ENCODE peak calls at places on chromosomes 11 and 22, in five cellular contexts. G, R, K, U and F are unnamed samples.

GRCh38 chr11:71256080-71256479 is 3.7 kb upstream of the SHANK2 start:
- DNase-seq in K (no peak), R (no peak), U (no peak), G (no peak), F (no peak)

GRCh38 chr11:20310137-20310536 is 53.4 kb upstream of the HTATIP2 start:
- DNase-seq in K (no peak), R (no peak), G (no peak), U (no peak), F (no peak)

GRCh38 chr11:79564288-79564925 is 123.6 kb upstream of the TENM4 start:
- DNase-seq in K (no peak), U (no peak), R (no peak), G (no peak), F (peak)

GRCh38 chr11:79274636-79275315 is 166.1 kb downstream of the TENM4 start:
- DNase-seq in R (peak), K (no peak), G (no peak), U (no peak), F (no peak)

GRCh38 chr11:62844154-62844553 is 4.8 kb upstream of the WDR74 start:
- DNase-seq in R (no peak), G (no peak), U (no peak), K (no peak), F (no peak)

GRCh38 chr11:69232821-69233760 is 60.9 kb upstream of the MYEOV start:
- DNase-seq in R (no peak), U (no peak), G (peak), K (peak), F (no peak)

GRCh38 chr11:11998091-11998781 is 10.2 kb downstream of the DKK3 start:
- DNase-seq in G (no peak), K (no peak), R (peak), U (no peak), F (peak)

GRCh38 chr11:95704865-95705264 is 84.7 kb downstream of the FAM76B start:
- DNase-seq in G (no peak), R (no peak), K (no peak), U (no peak), F (no peak)

GRCh38 chr22:40276877-40277823 is 69.2 kb upstream of the ADSL start:
- DNase-seq in R (peak), G (peak), K (no peak), U (peak), F (peak)

GRCh38 chr11:33044281-33044680 is 4.9 kb downstream of the TCP11L1 start:
- DNase-seq in R (no peak), U (no peak), G (no peak), K (no peak), F (peak)

GRCh38 chr11:12822623-12823022 is 148.4 kb downstream of the TEAD1 start:
- DNase-seq in U (no peak), R (no peak), G (no peak), K (no peak), F (no peak)

GRCh38 chr11:111531687-111532364 is 8.7 kb upstream of the LAYN start:
- DNase-seq in R (peak), U (no peak), K (no peak), G (no peak), F (peak)

GRCh38 chr11:60130496-60130895 is 42.0 kb downstream of the MS4A2 start:
- DNase-seq in G (no peak), K (peak), U (peak), R (no peak), F (peak)

GRCh38 chr11:69040581-69041260 is 8.0 kb upstream of the TPCN2 start:
- DNase-seq in R (peak), U (no peak), K (no peak), G (no peak), F (no peak)

GRCh38 chr11:83583953-83584352 is 297.8 kb upstream of the CCDC90B start:
- DNase-seq in U (no peak), G (no peak), K (no peak), R (peak), F (peak)

GRCh38 chr22:24093855-24094254 is 82.8 kb downstream of the CABIN1 start:
- DNase-seq in K (peak), G (peak), R (no peak), U (no peak), F (no peak)
- TF ChIP-seq CTCF in K (no peak), G (no peak), R (peak), U (no peak), F (no peak)

DNA sequence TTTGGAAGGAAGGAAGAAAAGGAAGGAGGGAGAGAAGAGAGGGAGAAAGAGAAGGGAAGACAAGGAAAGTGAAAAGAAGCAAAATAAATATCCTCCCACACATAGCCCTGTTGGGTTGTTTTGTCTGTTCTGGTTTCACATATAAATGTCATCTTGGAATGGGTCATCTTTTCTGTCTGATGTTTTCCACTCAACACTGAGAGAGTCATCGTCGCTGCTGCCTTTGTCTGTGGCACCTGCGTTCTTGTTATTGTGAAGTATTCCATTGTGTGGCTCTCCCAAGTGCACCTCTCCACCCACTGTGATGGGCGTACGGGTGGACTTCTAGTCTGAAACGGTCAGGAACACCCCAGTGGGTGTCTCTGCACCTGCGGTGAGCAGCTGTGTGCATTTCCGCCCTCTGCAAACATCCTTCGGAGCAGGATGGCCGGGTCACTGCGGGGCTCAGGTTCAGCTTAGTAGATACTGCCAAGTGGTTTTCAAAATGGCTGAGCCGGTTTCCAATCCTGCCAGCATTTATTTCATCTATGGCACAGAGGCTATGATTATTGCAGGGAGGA is 34.5 kb upstream of the RTL6 start:
- DNase-seq in U (no peak), G (no peak), R (no peak), K (no peak), F (no peak)
- H3K4me3 ChIP-seq in U (no peak), G (no peak), R (no peak), K (no peak), F (no peak)

GRCh38 chr22:29328566-29329500 is 13.3 kb upstream of the RASL10A start:
- DNase-seq in R (no peak), G (no peak), K (no peak), U (no peak), F (no peak)

GRCh38 chr22:29326481-29326880 is 11.0 kb upstream of the RASL10A start:
- DNase-seq in U (no peak), G (no peak), K (no peak), R (no peak), F (no peak)

GRCh38 chr22:29327089-29327764 is 11.7 kb upstream of the RASL10A start:
- DNase-seq in U (no peak), K (no peak), G (no peak), R (no peak), F (no peak)

GRCh38 chr22:29329581-29329980 is 14.1 kb upstream of the RASL10A start:
- DNase-seq in U (no peak), K (no peak), G (no peak), R (no peak), F (no peak)

GRCh38 chr22:29328055-29328454 is 12.6 kb upstream of the RASL10A start:
- DNase-seq in R (no peak), U (no peak), G (no peak), K (no peak), F (no peak)
- TF ChIP-seq CTCF in R (no peak), U (no peak), G (no peak), K (no peak), F (peak)

DNA sequence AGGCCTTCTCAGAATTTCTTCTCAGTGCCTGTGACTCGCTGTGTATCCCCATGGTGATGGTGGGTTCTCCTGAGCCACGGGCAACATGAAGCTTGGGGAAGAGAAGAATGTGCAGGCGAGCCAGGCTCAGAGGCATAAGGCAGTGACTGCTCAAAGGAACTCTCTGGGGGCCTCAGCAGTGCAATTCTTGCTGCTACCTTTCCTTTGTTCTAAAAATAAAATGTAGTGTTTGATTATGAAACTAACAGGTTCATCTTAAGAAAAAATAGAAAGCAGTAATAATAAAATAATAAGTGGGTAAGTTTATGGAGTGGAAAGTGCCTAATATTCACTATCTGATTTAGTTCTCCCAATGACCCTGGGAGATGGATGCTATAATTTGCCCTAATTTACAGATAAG is 46.7 kb downstream of the MEI1 start:
- DNase-seq in K (no peak), G (no peak), R (no peak), U (no peak), F (no peak)
- H3K4me3 ChIP-seq in K (no peak), G (no peak), R (no peak), U (no peak), F (no peak)

GRCh38 chr22:19503869-19504268 is 20.3 kb downstream of the CLDN5 start:
- DNase-seq in G (no peak), K (no peak), U (no peak), R (no peak), F (no peak)
- TF ChIP-seq CTCF in G (no peak), K (no peak), U (no peak), R (no peak), F (no peak)

DNA sequence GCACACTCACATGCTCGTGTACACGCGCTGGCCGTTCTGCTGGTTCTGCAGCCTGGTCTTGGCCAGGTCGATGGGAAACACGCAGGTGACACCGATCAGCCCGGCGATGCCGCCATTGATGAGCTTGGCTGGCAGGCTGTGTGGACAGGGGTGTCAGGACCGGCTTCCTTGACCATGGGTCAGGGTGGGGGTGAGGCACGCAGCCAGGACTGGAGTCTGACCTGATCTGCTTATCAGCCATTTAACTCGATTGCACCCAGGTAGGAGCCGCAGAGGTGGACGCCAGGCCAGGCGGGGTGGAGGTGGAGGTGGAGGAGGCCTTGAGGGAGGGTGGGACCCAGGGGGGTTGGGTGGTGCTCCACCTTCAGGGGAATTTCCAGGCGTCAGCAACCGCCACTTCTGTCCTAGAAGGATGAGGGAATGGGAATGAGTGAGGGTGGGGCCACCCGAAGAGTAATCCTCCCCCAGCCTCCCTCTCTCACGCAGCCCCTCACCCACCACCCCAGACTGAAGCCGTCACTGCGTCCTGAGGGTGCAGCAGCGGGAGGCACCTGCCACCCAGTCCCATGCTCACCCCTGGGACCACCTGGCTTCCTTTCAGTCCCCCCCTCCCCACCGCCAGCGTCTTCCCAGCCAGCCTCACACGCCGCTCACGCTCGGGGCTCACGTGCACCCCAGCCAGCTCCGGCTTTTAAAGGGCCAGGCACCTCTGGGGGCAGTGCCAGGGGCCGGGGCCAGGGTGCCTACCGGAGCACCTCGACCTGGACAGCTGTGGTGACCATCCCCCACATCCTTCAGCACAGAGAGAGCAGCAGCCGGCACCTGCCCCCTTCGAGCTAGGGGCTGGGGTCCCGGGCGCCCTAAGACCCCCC is 3.1 kb downstream of the SLC25A22 start:
- DNase-seq in U (no peak), R (no peak), K (no peak), G (no peak), F (no peak)
- H3K4me3 ChIP-seq in U (peak), R (peak), K (peak), G (peak), F (peak)

GRCh38 chr11:14413307-14414072 is 54.5 kb upstream of the RRAS2 start:
- DNase-seq in U (peak), R (peak), G (peak), K (no peak), F (no peak)
- TF ChIP-seq CTCF in U (peak), R (peak), G (no peak), K (no peak), F (no peak)

DNA sequence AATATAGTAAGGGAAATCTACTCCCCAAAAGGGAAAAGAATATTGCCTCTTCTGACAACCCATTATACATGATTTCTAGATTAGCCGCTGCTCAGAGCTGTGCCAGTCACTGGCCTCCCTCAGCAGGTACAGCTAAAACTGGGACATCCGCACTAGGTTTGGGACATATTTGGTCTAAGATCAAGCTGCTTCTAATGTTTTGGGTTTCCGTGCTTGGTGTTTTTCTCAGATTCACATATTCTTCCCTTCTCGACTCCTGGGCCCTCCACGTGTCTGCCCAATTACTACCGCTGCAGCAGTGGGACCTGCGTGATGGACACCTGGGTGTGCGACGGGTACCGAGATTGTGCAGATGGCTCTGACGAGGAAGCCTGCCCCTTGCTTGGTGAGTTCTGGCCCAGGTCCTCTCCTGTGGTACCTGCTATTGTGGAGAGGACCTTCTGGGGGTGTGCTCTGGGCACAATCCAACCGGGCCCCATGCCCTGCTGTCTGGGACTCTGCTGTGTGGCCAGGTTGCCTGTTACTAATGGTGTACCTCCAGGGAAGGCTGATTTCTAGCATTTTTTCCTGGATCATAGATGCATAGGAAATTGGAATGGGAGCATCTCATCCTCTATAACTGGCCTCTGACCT is 138.1 kb upstream of the SORL1-AS1 start:
- DNase-seq in R (no peak), G (no peak), K (no peak), U (no peak), F (no peak)
- H3K4me3 ChIP-seq in R (no peak), G (no peak), K (no peak), U (no peak), F (no peak)

GRCh38 chr11:126533560-126533959 is 178.1 kb downstream of the ST3GAL4 start:
- DNase-seq in K (no peak), U (no peak), R (no peak), G (no peak), F (no peak)
- TF ChIP-seq CTCF in K (no peak), U (no peak), R (no peak), G (no peak), F (no peak)

GRCh38 chr11:9662273-9662672 is 1.6 kb upstream of the SWAP70 start:
- DNase-seq in U (no peak), G (peak), K (no peak), R (no peak), F (no peak)
- H3K4me3 ChIP-seq in U (no peak), G (no peak), K (no peak), R (no peak), F (no peak)